ENCODE peak calls at places on chromosomes 3 and 15, in four cellular contexts. N, U, D and T are unnamed samples.
A peak's percentile ranks its signal among the peaks of the same experiment; 100 is the strongest.

GRCh38 chr3:183212096-183212495 is 41.0 kb upstream of the B3GNT5 start:
- DNase-seq in N (no peak), U (no peak), D (no peak), T (no peak)

GRCh38 chr15:65342493-65342892 is 35.3 kb downstream of the IGDCC3 start:
- DNase-seq in N (no peak), U (peak; percentile 35), D (no peak), T (no peak)

GRCh38 chr3:10289785-10290355 is 2.9 kb downstream of the GHRL start:
- DNase-seq in N (no peak), U (no peak), D (no peak), T (no peak)

GRCh38 chr15:60898896-60899295 is 330.2 kb downstream of the RORA start:
- DNase-seq in N (no peak), U (peak; percentile 26), D (no peak), T (no peak)

GRCh38 chr15:99584081-99584600 is 18.4 kb downstream of the MEF2A start:
- DNase-seq in N (no peak), U (no peak), D (no peak), T (no peak)

GRCh38 chr15:65312400-65312916 is 8.0 kb downstream of the RNU5B-1 start:
- DNase-seq in N (no peak), U (no peak), D (no peak), T (peak; percentile 59)

GRCh38 chr15:100721758-100722550 is 119.6 kb downstream of the ASB7 start:
- DNase-seq in N (peak; percentile 63), U (peak; percentile 15), D (peak; percentile 99), T (peak; percentile 30)

GRCh38 chr15:26772588-26773484 is at the start of gene GABRB3:
- DNase-seq in N (peak; percentile 77), U (peak; percentile 94), D (no peak), T (peak; percentile 46)

GRCh38 chr15:71512281-71513016 is 297.9 kb upstream of the NR2E3 start:
- DNase-seq in N (no peak), U (no peak), D (peak; percentile 27), T (no peak)

GRCh38 chr3:177516130-177517011 is 319.1 kb upstream of the TBL1XR1 start:
- DNase-seq in N (no peak), U (peak; percentile 13), D (peak; percentile 95), T (peak; percentile 43)

GRCh38 chr15:81163961-81164800 is 30.1 kb downstream of the CFAP161 start:
- DNase-seq in N (no peak), U (peak; percentile 46), D (peak; percentile 71), T (no peak)

GRCh38 chr3:38739931-38740330 is 76.1 kb downstream of the SCN10A start:
- DNase-seq in N (no peak), U (no peak), D (no peak), T (no peak)

GRCh38 chr3:27072943-27073725 is 296.0 kb downstream of the NEK10 start:
- DNase-seq in N (no peak), U (peak; percentile 2), D (no peak), T (no peak)

GRCh38 chr3:61535826-61536225 is 25.5 kb upstream of the PTPRG start:
- DNase-seq in N (no peak), U (no peak), D (no peak), T (no peak)

GRCh38 chr3:152079980-152080379 is 188.7 kb upstream of the MBNL1 start:
- DNase-seq in N (no peak), U (no peak), D (no peak), T (no peak)

GRCh38 chr3:183824761-183825379 is 507 bp downstream of the MAP6D1 start:
- DNase-seq in N (no peak), U (peak; percentile 86), D (no peak), T (no peak)

GRCh38 chr15:100125627-100126231 is 216.0 kb downstream of the ADAMTS17 start:
- DNase-seq in N (no peak), U (no peak), D (no peak), T (peak; percentile 74)

GRCh38 chr15:77597804-77598453 is 34.8 kb downstream of the LINGO1 start:
- DNase-seq in N (no peak), U (no peak), D (no peak), T (no peak)

GRCh38 chr3:52839892-52840545 is 5.2 kb upstream of the MUSTN1 start:
- DNase-seq in N (no peak), U (no peak), D (no peak), T (no peak)

GRCh38 chr3:72101538-72101937 is 316.6 kb upstream of the PROK2 start:
- DNase-seq in N (no peak), U (no peak), D (no peak), T (no peak)

GRCh38 chr3:48664313-48664644 is 1.6 kb upstream of the CELSR3 start:
- DNase-seq in N (no peak), U (no peak), D (no peak), T (no peak)

GRCh38 chr15:77069521-77070121 is 1.3 kb downstream of the TSPAN3 start:
- DNase-seq in N (peak; percentile 50), U (no peak), D (no peak), T (no peak)

DNA sequence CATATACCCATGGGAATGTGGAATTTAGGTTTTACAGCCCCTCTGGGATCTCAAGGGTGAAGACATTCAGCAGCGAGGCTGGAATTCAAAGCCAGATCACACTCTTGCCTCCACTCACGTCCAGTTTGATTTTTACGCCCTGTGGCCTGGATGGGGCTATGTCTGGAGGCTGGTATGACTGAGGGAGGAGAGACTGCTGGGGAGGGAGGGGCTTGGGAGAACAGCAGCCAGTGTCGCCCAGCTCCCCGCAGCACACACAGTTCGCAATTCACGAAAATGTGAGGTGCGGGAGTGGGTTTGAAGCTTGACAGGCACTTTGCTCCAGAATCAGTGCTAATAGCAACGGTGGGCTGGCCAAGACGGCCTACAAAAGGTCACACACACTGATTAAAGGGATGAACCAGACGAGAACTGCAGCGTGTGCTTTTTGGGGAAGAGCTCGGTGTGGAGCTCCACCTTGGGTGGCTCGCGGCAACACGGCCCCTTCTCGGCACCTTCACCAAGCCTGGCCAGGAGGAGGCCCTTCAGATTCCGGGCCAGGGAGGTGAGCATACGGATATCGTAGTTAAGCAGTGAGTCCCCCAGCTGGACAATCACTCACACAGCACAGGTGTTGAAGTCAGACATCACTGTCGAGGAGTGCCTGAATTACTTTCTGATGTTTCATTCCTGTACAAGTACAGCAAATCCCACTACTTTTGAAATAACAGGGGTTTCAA is 16.4 kb downstream of the EHD4 start:
- DNase-seq in N (no peak), U (peak; percentile 80), D (no peak), T (no peak)
- H3K4me3 ChIP-seq in N (no peak overlapping the region), U (no peak overlapping the region), D (no peak overlapping the region), T (no peak overlapping the region)

GRCh38 chr3:128222771-128223386 is 69.6 kb downstream of the EEFSEC start:
- DNase-seq in N (no peak), U (no peak), D (no peak), T (no peak)
- H3K4me3 ChIP-seq in N (no peak overlapping the region), U (no peak overlapping the region), D (no peak overlapping the region), T (no peak overlapping the region)

DNA sequence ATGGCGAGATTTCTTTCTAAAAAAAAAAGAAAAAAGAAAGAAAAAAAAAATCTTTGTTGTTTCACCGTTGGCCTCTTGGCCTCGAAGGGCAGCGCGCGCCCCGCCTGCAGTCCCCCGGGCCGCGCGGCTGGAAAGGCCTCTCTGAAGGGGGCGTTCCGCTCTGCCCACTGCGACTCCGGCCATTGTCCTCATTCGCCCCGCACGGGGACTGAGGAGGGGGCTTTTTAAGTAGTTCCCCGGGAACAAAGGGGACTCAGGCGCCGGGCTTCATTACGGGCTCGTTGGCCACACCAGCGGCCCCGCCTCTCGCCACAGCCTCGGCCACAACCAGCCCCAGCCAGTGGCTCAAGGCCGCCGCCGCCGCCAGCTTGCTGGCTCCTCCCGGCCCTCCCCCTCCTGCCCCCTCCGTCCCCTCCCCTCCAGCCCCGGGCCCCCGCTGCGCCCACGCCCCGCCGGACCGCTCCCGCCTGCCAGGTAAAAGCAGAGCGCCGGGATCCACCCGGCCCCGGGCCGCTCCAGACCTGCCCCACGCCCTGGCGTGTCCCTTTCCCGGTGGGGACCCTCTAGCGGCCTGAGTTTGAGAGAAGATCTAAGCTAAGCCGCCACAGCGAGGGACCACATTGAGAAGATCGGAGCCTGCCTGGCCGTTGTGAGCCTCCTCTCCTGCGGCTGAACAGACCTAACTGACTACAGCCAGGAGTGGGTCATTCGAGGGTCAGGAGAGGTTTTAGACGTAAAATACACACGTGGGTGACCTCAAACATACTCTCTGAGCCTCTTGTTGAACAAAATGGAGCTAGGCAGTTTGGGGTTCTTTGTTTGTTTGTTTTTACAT is 54.1 kb downstream of the CPN2 start:
- DNase-seq in N (peak; percentile 80), U (peak; percentile 97), D (no peak), T (no peak)
- H3K4me3 ChIP-seq in N (peak overlapping the region; percentile 24), U (peak overlapping the region; percentile 34), D (peak overlapping the region; percentile 29), T (peak overlapping the region; percentile 46)

DNA sequence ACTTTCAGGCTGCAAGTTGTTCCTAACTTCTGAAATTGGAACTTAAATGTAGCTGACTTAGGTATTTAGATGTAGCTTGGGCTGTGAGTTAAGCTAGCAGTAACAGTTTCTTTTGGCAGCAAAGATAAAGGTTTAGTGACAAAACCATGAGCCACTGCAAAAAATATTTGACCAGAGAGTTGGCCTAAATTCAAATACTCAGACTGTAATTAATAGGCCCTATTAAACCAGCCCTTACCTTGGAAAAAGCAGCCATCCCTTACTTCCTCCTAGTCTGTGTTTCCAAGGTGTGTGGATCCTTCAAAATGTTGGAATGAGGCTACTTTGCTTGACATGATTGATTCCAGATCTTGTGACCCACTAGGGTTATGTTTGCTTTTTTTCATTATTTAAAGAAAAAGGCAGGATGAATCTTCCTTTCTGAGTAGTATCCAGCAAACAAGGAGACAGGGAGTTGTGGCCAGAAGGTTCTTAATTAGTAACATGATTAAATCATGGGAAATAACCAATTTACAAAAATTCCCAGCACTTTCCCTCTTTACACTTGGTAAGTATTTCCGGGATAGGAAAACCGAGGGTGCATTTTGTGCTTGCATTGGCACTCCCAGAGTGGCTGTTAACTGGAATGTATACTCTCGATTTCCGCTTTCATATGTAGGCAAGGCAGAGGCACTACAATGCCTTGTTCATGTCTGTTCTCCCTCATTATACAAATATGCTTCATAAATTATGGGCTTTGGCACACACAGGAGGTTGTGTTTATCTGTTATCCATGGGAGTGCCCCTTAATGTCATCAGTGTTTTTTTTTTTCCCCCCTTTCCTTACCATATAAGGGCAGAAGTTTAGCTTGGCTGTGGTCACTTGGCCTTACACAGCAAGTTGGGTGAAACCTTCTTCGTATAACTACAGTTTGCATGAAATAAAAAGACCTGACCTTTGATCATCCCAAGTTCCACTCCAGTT is 8.5 kb downstream of the TPM1 start:
- DNase-seq in N (no peak), U (no peak), D (peak; percentile 83), T (no peak)
- H3K4me3 ChIP-seq in N (no peak overlapping the region), U (no peak overlapping the region), D (no peak overlapping the region), T (peak overlapping the region; percentile 88)

GRCh38 chr3:58656631-58657030 is 9.9 kb downstream of the FAM3D start:
- DNase-seq in N (no peak), U (no peak), D (no peak), T (no peak)
- H3K4me3 ChIP-seq in N (no peak overlapping the region), U (no peak overlapping the region), D (no peak overlapping the region), T (no peak overlapping the region)

DNA sequence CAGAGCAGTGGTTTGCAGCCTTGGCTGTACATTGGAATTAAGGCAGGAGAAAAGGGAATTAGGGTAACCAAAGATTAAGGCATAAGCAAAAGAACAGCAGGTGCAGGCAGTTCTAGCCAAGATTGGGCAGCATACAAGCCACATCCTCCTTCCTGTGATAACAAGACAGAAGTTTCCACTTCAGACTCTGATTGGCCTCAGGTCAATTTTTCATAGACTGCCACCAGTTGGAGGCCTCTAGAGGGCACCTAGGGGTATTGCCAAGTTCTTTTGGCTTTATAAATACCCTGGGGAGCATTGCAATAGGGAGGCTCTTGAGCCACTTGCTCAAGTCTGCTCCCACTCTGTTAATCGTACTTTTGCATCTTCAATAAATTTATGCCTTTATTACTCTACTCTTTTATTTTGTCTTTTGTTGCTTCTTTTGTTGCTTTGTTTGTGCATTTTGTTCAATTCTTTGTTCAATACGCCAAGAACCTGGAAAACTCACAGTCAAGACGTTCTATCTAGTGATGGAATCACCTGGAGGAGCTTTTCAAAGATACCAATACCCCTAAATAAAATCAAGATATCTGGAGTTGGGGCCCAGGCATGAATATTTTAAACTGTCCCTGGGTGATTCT is 32.2 kb upstream of the FMN1 start:
- DNase-seq in N (peak; percentile 20), U (peak; percentile 26), D (peak; percentile 39), T (peak; percentile 59)
- H3K4me3 ChIP-seq in N (no peak overlapping the region), U (no peak overlapping the region), D (no peak overlapping the region), T (no peak overlapping the region)